ENCODE peak calls at places on chromosome 7, in four cellular contexts. I, S, C and A are unnamed samples.

GRCh38 chr7:75813781-75814236 is at the start of gene CCL24:
- DNase-seq in S (no peak), C (no peak), I (no peak), A (no peak)

GRCh38 chr7:69283421-69283820 is 314.9 kb upstream of the AUTS2 start:
- DNase-seq in I (no peak), S (no peak), C (no peak), A (no peak)

GRCh38 chr7:12648704-12649261 is 38.6 kb upstream of the ARL4A start:
- DNase-seq in I (no peak), S (no peak), C (no peak), A (no peak)

GRCh38 chr7:29977926-29978652 is 11.5 kb downstream of the SCRN1 start:
- DNase-seq in C (no peak), S (no peak), I (no peak), A (no peak)

GRCh38 chr7:36387437-36388345 is 2.0 kb upstream of the ANLN start:
- DNase-seq in C (no peak), I (no peak), S (no peak), A (no peak)

GRCh38 chr7:143205560-143206293 is 16.1 kb upstream of the TAS2R40 start:
- DNase-seq in C (peak; percentile 95), I (no peak), S (no peak), A (no peak)

GRCh38 chr7:29087840-29088169 is 58.5 kb downstream of the CPVL start:
- DNase-seq in I (no peak), C (no peak), S (no peak), A (no peak)

GRCh38 chr7:30226593-30227268 is 57.7 kb upstream of the ZNRF2 start:
- DNase-seq in I (no peak), S (no peak), C (no peak), A (no peak)

GRCh38 chr7:2108501-2109250 is 124.1 kb downstream of the MAD1L1 start:
- DNase-seq in S (no peak), I (no peak), C (no peak), A (no peak)

GRCh38 chr7:157485361-157485831 is 148.6 kb downstream of the DNAJB6 start:
- DNase-seq in S (no peak), C (no peak), I (no peak), A (no peak)

GRCh38 chr7:27804139-27804538 is 64.2 kb downstream of the TAX1BP1 start:
- DNase-seq in C (no peak), S (no peak), I (no peak), A (no peak)

GRCh38 chr7:110317699-110318265 is 773.1 kb upstream of the LRRN3 start:
- DNase-seq in S (no peak), C (no peak), I (no peak), A (no peak)

GRCh38 chr7:142337406-142338001 is 79.6 kb upstream of the PRSS58 start:
- DNase-seq in S (no peak), C (no peak), I (no peak), A (no peak)